ENCODE peak calls at places on chromosomes 12 and 14, in eight cellular contexts. W is PC-3, B is DMS79, G is mucosa of gallbladder, P is adrenal gland, E is AG08396, N is NCI-H460, H is psoas muscle. U is an unnamed sample.

GRCh38 chr14:71688576-71688975 is 243.7 kb upstream of the RGS6 start:
- DNase-seq in G (no peak), P (no peak), W (peak), H (no peak), N (no peak), E (no peak), B (no peak), U (no peak)

GRCh38 chr12:74910831-74911230 is 298.8 kb downstream of the KCNC2 start:
- DNase-seq in P (no peak), B (no peak), N (no peak), E (no peak), H (no peak), W (no peak), G (no peak), U (no peak)

GRCh38 chr14:84074626-84075025 is 1455.3 kb upstream of the FLRT2 start:
- DNase-seq in W (no peak), N (no peak), H (no peak), E (no peak), G (no peak), B (no peak), P (no peak), U (no peak)

GRCh38 chr14:96588410-96589249 is 86.4 kb downstream of the PAPOLA start:
- DNase-seq in E (no peak), W (no peak), H (no peak), G (no peak), N (no peak), B (no peak), P (no peak), U (no peak)

GRCh38 chr14:105414456-105415371 is 4.9 kb upstream of the MTA1 start:
- DNase-seq in B (peak), P (peak), E (peak), G (peak), H (peak), N (peak), W (peak), U (peak)

GRCh38 chr14:33307691-33308369 is 369.2 kb downstream of the NPAS3 start:
- DNase-seq in P (peak), N (no peak), W (peak), G (peak), B (peak), E (peak), H (peak), U (no peak)

GRCh38 chr12:123696209-123696608 is 15.9 kb upstream of the ATP6V0A2 start:
- DNase-seq in H (no peak), G (no peak), E (no peak), W (peak), B (no peak), N (no peak), P (no peak), U (no peak)

GRCh38 chr14:79543966-79544365 is 667.3 kb downstream of the DIO2 start:
- DNase-seq in W (peak), G (no peak), E (peak), H (no peak), P (no peak), N (peak), B (no peak), U (no peak)

GRCh38 chr14:101499513-101499912 is 61.8 kb upstream of the DIO3 start:
- DNase-seq in B (no peak), W (no peak), N (no peak), E (no peak), P (peak), H (no peak), G (no peak), U (no peak)

GRCh38 chr12:51392556-51393237 is 1.5 kb upstream of the GALNT6 start:
- DNase-seq in H (no peak), P (peak), E (no peak), W (no peak), N (no peak), G (no peak), B (no peak), U (no peak)

GRCh38 chr14:95711476-95712176 is 2.3 kb downstream of the TCL1A start:
- DNase-seq in B (no peak), E (no peak), P (no peak), H (no peak), G (no peak), W (no peak), N (no peak), U (no peak)

GRCh38 chr12:44227601-44228000 is 391.7 kb downstream of the TMEM117 start:
- DNase-seq in N (no peak), E (peak), B (no peak), W (no peak), H (no peak), G (no peak), P (no peak), U (no peak)

GRCh38 chr14:31401369-31401932 is 18.9 kb downstream of the HEATR5A start:
- DNase-seq in N (no peak), P (no peak), H (no peak), E (no peak), B (no peak), W (no peak), G (no peak), U (no peak)

GRCh38 chr12:65741662-65742480 is 82.4 kb upstream of the HMGA2 start:
- DNase-seq in W (no peak), H (no peak), B (no peak), P (no peak), E (peak), G (no peak), N (no peak), U (no peak)

GRCh38 chr12:77953515-77953914 is 122.8 kb downstream of the NAV3 start:
- DNase-seq in P (no peak), E (no peak), H (no peak), B (no peak), W (no peak), G (no peak), N (no peak), U (no peak)

GRCh38 chr12:111180830-111181726 is 187.8 kb downstream of the PHETA1 start:
- DNase-seq in W (no peak), P (peak), E (no peak), G (peak), B (no peak), N (no peak), H (peak), U (no peak)

GRCh38 chr12:118958520-118958919 is 22.8 kb upstream of the SRRM4 start:
- DNase-seq in B (peak), N (no peak), G (no peak), H (no peak), E (no peak), P (no peak), W (no peak), U (no peak)

GRCh38 chr14:80974338-80975078 is 19.1 kb downstream of the TSHR start:
- DNase-seq in P (no peak), H (no peak), E (no peak), B (peak), G (no peak), N (no peak), W (no peak), U (no peak)

GRCh38 chr14:73795974-73796373 is 55.7 kb upstream of the PTGR2 start:
- DNase-seq in E (peak), G (peak), N (peak), P (no peak), W (peak), H (no peak), B (no peak), U (peak)

GRCh38 chr12:92028039-92028709 is 117.5 kb downstream of the BTG1 start:
- DNase-seq in W (peak), E (no peak), N (no peak), G (no peak), P (no peak), B (no peak), H (no peak), U (peak)

GRCh38 chr14:102988054-102988453 is 65.6 kb downstream of the AMN start:
- DNase-seq in H (no peak), W (no peak), N (no peak), P (no peak), G (no peak), E (no peak), B (no peak), U (peak)